ENCODE peak calls at places on chromosomes 5 and 9, in eight cellular contexts. O, V, P, J, B, I, Q and C are unnamed samples.

GRCh38 chr5:143605403-143606005 is 202.0 kb upstream of the NR3C1 start:
- DNase-seq in B (no peak), O (no peak), P (peak), J (peak), V (no peak), I (no peak), Q (no peak), C (no peak)

GRCh38 chr5:69416180-69416579 is 1.3 kb downstream of the MARVELD2 start:
- DNase-seq in P (no peak), V (no peak), I (no peak), J (no peak), Q (no peak), O (no peak), B (no peak), C (no peak)

GRCh38 chr9:137592767-137593166 is 2.5 kb upstream of the ZMYND19 start:
- DNase-seq in J (no peak), V (no peak), Q (no peak), B (no peak), O (no peak), P (no peak), I (no peak), C (no peak)

GRCh38 chr5:177427211-177427822 is 841 bp downstream of the GRK6 start:
- DNase-seq in Q (no peak), V (no peak), I (no peak), B (peak), P (no peak), O (no peak), J (no peak), C (no peak)

GRCh38 chr9:129761901-129762359 is 9.1 kb upstream of the PTGES start:
- DNase-seq in J (peak), I (no peak), P (no peak), Q (no peak), B (peak), V (peak), O (no peak), C (no peak)

GRCh38 chr9:26750126-26750525 is 142.5 kb downstream of the CAAP1 start:
- DNase-seq in O (no peak), B (no peak), V (no peak), I (no peak), P (no peak), J (no peak), Q (no peak), C (no peak)

GRCh38 chr5:62275581-62275980 is 30.4 kb upstream of the KIF2A start:
- DNase-seq in Q (no peak), V (no peak), P (no peak), B (no peak), O (no peak), J (no peak), I (no peak), C (no peak)

GRCh38 chr9:2021731-2022130 is 6.6 kb downstream of the SMARCA2 start:
- DNase-seq in V (no peak), B (no peak), I (no peak), J (no peak), O (no peak), P (no peak), Q (no peak), C (no peak)

GRCh38 chr9:120928720-120929389 is 2.3 kb upstream of the TRAF1 start:
- DNase-seq in P (peak), B (no peak), V (peak), J (peak), Q (peak), I (no peak), O (peak), C (no peak)

GRCh38 chr5:169150108-169150507 is 150.8 kb downstream of the SLIT3 start:
- DNase-seq in O (no peak), I (no peak), V (no peak), Q (no peak), P (no peak), J (no peak), B (no peak), C (no peak)

GRCh38 chr5:171269717-171270116 is 39.3 kb upstream of the TLX3 start:
- DNase-seq in Q (no peak), O (no peak), B (peak), I (peak), J (peak), V (peak), P (no peak), C (no peak)

GRCh38 chr5:15233566-15233965 is 266.4 kb upstream of the FBXL7 start:
- DNase-seq in O (no peak), B (no peak), I (no peak), P (no peak), Q (no peak), V (no peak), J (no peak), C (no peak)

GRCh38 chr9:131407717-131408195 is 13.9 kb downstream of the PRRC2B start:
- DNase-seq in J (peak), I (no peak), V (peak), P (no peak), O (no peak), B (no peak), Q (peak), C (no peak)

GRCh38 chr5:1315018-1315708 is 20.3 kb upstream of the TERT start:
- DNase-seq in J (no peak), P (no peak), V (no peak), I (no peak), B (no peak), O (no peak), Q (no peak), C (no peak)

GRCh38 chr5:143842920-143843319 is 31.0 kb downstream of the HMHB1 start:
- DNase-seq in J (no peak), I (no peak), V (no peak), B (peak), Q (no peak), O (no peak), P (no peak), C (no peak)

GRCh38 chr5:179326176-179326997 is 18.9 kb downstream of the ADAMTS2 start:
- DNase-seq in P (no peak), O (no peak), B (peak), I (peak), Q (no peak), J (peak), V (peak), C (no peak)

GRCh38 chr5:41109186-41109585 is 38.0 kb upstream of the MROH2B start:
- DNase-seq in O (no peak), Q (no peak), P (no peak), I (no peak), B (peak), J (no peak), V (no peak), C (no peak)

GRCh38 chr5:130096488-130096887 is 192.2 kb downstream of the CHSY3 start:
- DNase-seq in I (no peak), O (no peak), J (no peak), Q (no peak), V (no peak), P (no peak), B (no peak), C (no peak)

GRCh38 chr5:136375920-136376319 is 10.6 kb upstream of the TRPC7 start:
- DNase-seq in V (no peak), O (no peak), I (no peak), B (no peak), Q (no peak), P (no peak), J (no peak), C (no peak)

GRCh38 chr5:131795879-131796792 is 681 bp downstream of the FNIP1 start:
- DNase-seq in J (peak), P (no peak), Q (peak), B (peak), I (no peak), O (peak), V (peak), C (no peak)

GRCh38 chr9:18437315-18438200 is 36.4 kb upstream of the ADAMTSL1 start:
- DNase-seq in O (no peak), P (no peak), Q (no peak), V (peak), I (no peak), B (peak), J (peak), C (no peak)

GRCh38 chr9:93127395-93127911 is 6.6 kb downstream of the NINJ1 start:
- DNase-seq in B (no peak), Q (no peak), O (no peak), V (no peak), J (peak), I (no peak), P (no peak), C (no peak)

GRCh38 chr5:174563899-174564298 is 160.5 kb upstream of the MSX2 start:
- DNase-seq in P (no peak), V (no peak), O (no peak), J (no peak), Q (peak), B (no peak), I (no peak), C (no peak)

GRCh38 chr9:111943746-111944145 is 47.1 kb downstream of the UGCG start:
- DNase-seq in J (no peak), O (no peak), Q (no peak), I (no peak), V (no peak), B (no peak), P (no peak), C (no peak)

GRCh38 chr5:19940192-19940591 is 47.8 kb downstream of the CDH18 start:
- DNase-seq in J (no peak), O (no peak), Q (no peak), P (no peak), B (no peak), V (no peak), I (no peak), C (no peak)

GRCh38 chr9:134034215-134035040 is 9.1 kb downstream of the BRD3OS start:
- DNase-seq in O (no peak), B (no peak), P (no peak), J (no peak), V (no peak), I (no peak), Q (no peak), C (no peak)

GRCh38 chr9:95071925-95072324 is 245.6 kb downstream of the FANCC start:
- DNase-seq in Q (no peak), P (no peak), B (no peak), I (no peak), V (no peak), O (no peak), J (no peak), C (no peak)

GRCh38 chr9:25207402-25207801 is 470.8 kb downstream of the TUSC1 start:
- DNase-seq in B (no peak), I (no peak), J (no peak), Q (no peak), O (no peak), P (no peak), V (no peak), C (no peak)

GRCh38 chr9:86893811-86894490 is 53.4 kb downstream of the GAS1 start:
- DNase-seq in Q (no peak), I (no peak), J (no peak), V (no peak), O (no peak), P (no peak), B (no peak), C (no peak)

GRCh38 chr9:20242767-20243166 is 379.5 kb downstream of the MLLT3 start:
- DNase-seq in O (no peak), B (no peak), P (peak), V (no peak), J (no peak), Q (no peak), I (no peak), C (peak)

GRCh38 chr9:98075332-98075805 is 18.8 kb downstream of the NANS start:
- DNase-seq in J (peak), V (peak), Q (no peak), O (no peak), P (no peak), B (peak), I (peak), C (no peak)

GRCh38 chr5:95609711-95610110 is 10.2 kb upstream of the GPR150 start:
- DNase-seq in J (no peak), Q (no peak), B (no peak), O (no peak), P (no peak), V (no peak), I (no peak), C (no peak)

GRCh38 chr5:112551437-112552018 is 132.5 kb upstream of the EPB41L4A start:
- DNase-seq in P (peak), J (peak), Q (peak), B (peak), I (peak), O (peak), V (peak), C (peak)

GRCh38 chr5:95664204-95664786 is 17.7 kb downstream of the RFESD start:
- DNase-seq in P (no peak), O (peak), J (peak), V (peak), I (no peak), B (peak), Q (peak), C (no peak)

GRCh38 chr5:177447066-177447610 is 524 bp downstream of the PRR7 start:
- DNase-seq in P (peak), B (no peak), O (no peak), Q (peak), J (peak), I (no peak), V (peak), C (no peak)

GRCh38 chr5:31864015-31864414 is 225.1 kb downstream of the PDZD2 start:
- DNase-seq in J (no peak), P (no peak), V (no peak), I (no peak), B (no peak), Q (no peak), O (no peak), C (no peak)

GRCh38 chr9:117412006-117412715 is 2.7 kb downstream of the ASTN2 start:
- DNase-seq in B (no peak), O (no peak), Q (no peak), J (no peak), I (no peak), P (no peak), V (peak), C (no peak)